ENCODE peak calls at places on chromosome 15, in ten cellular contexts. One of them, this sample, is unnamed.

GRCh38 chr15:80512729-80513670 is 108.8 kb downstream of the ARNT2 start:
- DNase-seq in Caco-2: no peak
- DNase-seq in left lung: no peak
- DNase-seq in cardiac muscle cell: no peak
- DNase-seq in fibroblast of pulmonary artery: peak; percentile 27
- DNase-seq in heart left ventricle: no peak
- DNase-seq in right lobe of liver: no peak
- DNase-seq in heart right ventricle: peak; percentile 24
- DNase-seq in H9: no peak
- DNase-seq in cardiac fibroblast: peak; percentile 43
- DNase-seq in this sample: no peak

GRCh38 chr15:95440712-95441111 is 889.8 kb upstream of the NR2F2 start:
- DNase-seq in Caco-2: no peak
- DNase-seq in left lung: peak; percentile 47
- DNase-seq in cardiac muscle cell: no peak
- DNase-seq in fibroblast of pulmonary artery: no peak
- DNase-seq in heart left ventricle: peak; percentile 42
- DNase-seq in right lobe of liver: peak; percentile 45
- DNase-seq in heart right ventricle: peak; percentile 55
- DNase-seq in H9: no peak
- DNase-seq in cardiac fibroblast: no peak
- DNase-seq in this sample: no peak

GRCh38 chr15:69127226-69127625 is 33.2 kb upstream of the GLCE start:
- DNase-seq in Caco-2: no peak
- DNase-seq in left lung: no peak
- DNase-seq in cardiac muscle cell: no peak
- DNase-seq in fibroblast of pulmonary artery: peak; percentile 18
- DNase-seq in heart left ventricle: no peak
- DNase-seq in right lobe of liver: no peak
- DNase-seq in heart right ventricle: no peak
- DNase-seq in H9: no peak
- DNase-seq in cardiac fibroblast: peak; percentile 54
- DNase-seq in this sample: no peak

GRCh38 chr15:77342767-77343166 is 77.1 kb downstream of the PEAK1 start:
- DNase-seq in Caco-2: no peak
- DNase-seq in left lung: no peak
- DNase-seq in cardiac muscle cell: no peak
- DNase-seq in fibroblast of pulmonary artery: no peak
- DNase-seq in heart left ventricle: no peak
- DNase-seq in right lobe of liver: no peak
- DNase-seq in heart right ventricle: no peak
- DNase-seq in H9: no peak
- DNase-seq in cardiac fibroblast: no peak
- DNase-seq in this sample: no peak

GRCh38 chr15:27481768-27482167 is 510.8 kb downstream of the GABRG3 start:
- DNase-seq in Caco-2: no peak
- DNase-seq in left lung: no peak
- DNase-seq in cardiac muscle cell: no peak
- DNase-seq in fibroblast of pulmonary artery: no peak
- DNase-seq in heart left ventricle: no peak
- DNase-seq in right lobe of liver: no peak
- DNase-seq in heart right ventricle: no peak
- DNase-seq in H9: peak; percentile 62
- DNase-seq in cardiac fibroblast: no peak
- DNase-seq in this sample: no peak

GRCh38 chr15:40029979-40030893 is 8.7 kb downstream of the SRP14 start:
- DNase-seq in Caco-2: no peak
- DNase-seq in left lung: no peak
- DNase-seq in cardiac muscle cell: peak; percentile 65
- DNase-seq in fibroblast of pulmonary artery: peak; percentile 47
- DNase-seq in heart left ventricle: no peak
- DNase-seq in right lobe of liver: no peak
- DNase-seq in heart right ventricle: no peak
- DNase-seq in H9: no peak
- DNase-seq in cardiac fibroblast: peak; percentile 43
- DNase-seq in this sample: no peak

GRCh38 chr15:48603123-48603500 is 42.4 kb downstream of the FBN1 start:
- DNase-seq in Caco-2: no peak
- DNase-seq in left lung: no peak
- DNase-seq in cardiac muscle cell: no peak
- DNase-seq in fibroblast of pulmonary artery: peak; percentile 47
- DNase-seq in heart left ventricle: no peak
- DNase-seq in right lobe of liver: no peak
- DNase-seq in heart right ventricle: no peak
- DNase-seq in H9: no peak
- DNase-seq in cardiac fibroblast: peak; percentile 43
- DNase-seq in this sample: no peak

GRCh38 chr15:55344206-55344605 is 25.2 kb downstream of the PIGB start:
- DNase-seq in Caco-2: no peak
- DNase-seq in left lung: peak; percentile 46
- DNase-seq in cardiac muscle cell: peak; percentile 61
- DNase-seq in fibroblast of pulmonary artery: peak; percentile 3
- DNase-seq in heart left ventricle: no peak
- DNase-seq in right lobe of liver: no peak
- DNase-seq in heart right ventricle: no peak
- DNase-seq in H9: peak; percentile 50
- DNase-seq in cardiac fibroblast: peak; percentile 15
- DNase-seq in this sample: no peak

GRCh38 chr15:99522288-99522687 is 43.5 kb upstream of the MEF2A start:
- DNase-seq in Caco-2: no peak
- DNase-seq in left lung: no peak
- DNase-seq in cardiac muscle cell: no peak
- DNase-seq in fibroblast of pulmonary artery: no peak
- DNase-seq in heart left ventricle: no peak
- DNase-seq in right lobe of liver: no peak
- DNase-seq in heart right ventricle: no peak
- DNase-seq in H9: no peak
- DNase-seq in cardiac fibroblast: no peak
- DNase-seq in this sample: no peak

GRCh38 chr15:36090276-36090946 is 489.0 kb upstream of the CDIN1 start:
- DNase-seq in Caco-2: no peak
- DNase-seq in left lung: no peak
- DNase-seq in cardiac muscle cell: no peak
- DNase-seq in fibroblast of pulmonary artery: no peak
- DNase-seq in heart left ventricle: no peak
- DNase-seq in right lobe of liver: no peak
- DNase-seq in heart right ventricle: no peak
- DNase-seq in H9: no peak
- DNase-seq in cardiac fibroblast: no peak
- DNase-seq in this sample: no peak

GRCh38 chr15:36278219-36278618 is 301.2 kb upstream of the CDIN1 start:
- DNase-seq in Caco-2: no peak
- DNase-seq in left lung: no peak
- DNase-seq in cardiac muscle cell: no peak
- DNase-seq in fibroblast of pulmonary artery: peak; percentile 38
- DNase-seq in heart left ventricle: no peak
- DNase-seq in right lobe of liver: no peak
- DNase-seq in heart right ventricle: no peak
- DNase-seq in H9: peak; percentile 32
- DNase-seq in cardiac fibroblast: peak; percentile 18
- DNase-seq in this sample: no peak

GRCh38 chr15:72740202-72740601 is 43.4 kb downstream of the ADPGK start:
- DNase-seq in Caco-2: no peak
- DNase-seq in left lung: no peak
- DNase-seq in cardiac muscle cell: no peak
- DNase-seq in fibroblast of pulmonary artery: no peak
- DNase-seq in heart left ventricle: no peak
- DNase-seq in right lobe of liver: no peak
- DNase-seq in heart right ventricle: no peak
- DNase-seq in H9: no peak
- DNase-seq in cardiac fibroblast: no peak
- DNase-seq in this sample: no peak

GRCh38 chr15:48984811-48985352 is 21.2 kb upstream of the SHC4 start:
- DNase-seq in Caco-2: no peak
- DNase-seq in left lung: no peak
- DNase-seq in cardiac muscle cell: no peak
- DNase-seq in fibroblast of pulmonary artery: peak; percentile 21
- DNase-seq in heart left ventricle: no peak
- DNase-seq in right lobe of liver: no peak
- DNase-seq in heart right ventricle: no peak
- DNase-seq in H9: no peak
- DNase-seq in cardiac fibroblast: no peak
- DNase-seq in this sample: no peak

GRCh38 chr15:89747708-89748682 is 3.1 kb downstream of the MESP1 start:
- DNase-seq in Caco-2: no peak
- DNase-seq in left lung: no peak
- DNase-seq in cardiac muscle cell: no peak
- DNase-seq in fibroblast of pulmonary artery: peak; percentile 17
- DNase-seq in heart left ventricle: no peak
- DNase-seq in right lobe of liver: no peak
- DNase-seq in heart right ventricle: no peak
- DNase-seq in H9: peak; percentile 51
- DNase-seq in cardiac fibroblast: no peak
- DNase-seq in this sample: no peak

DNA sequence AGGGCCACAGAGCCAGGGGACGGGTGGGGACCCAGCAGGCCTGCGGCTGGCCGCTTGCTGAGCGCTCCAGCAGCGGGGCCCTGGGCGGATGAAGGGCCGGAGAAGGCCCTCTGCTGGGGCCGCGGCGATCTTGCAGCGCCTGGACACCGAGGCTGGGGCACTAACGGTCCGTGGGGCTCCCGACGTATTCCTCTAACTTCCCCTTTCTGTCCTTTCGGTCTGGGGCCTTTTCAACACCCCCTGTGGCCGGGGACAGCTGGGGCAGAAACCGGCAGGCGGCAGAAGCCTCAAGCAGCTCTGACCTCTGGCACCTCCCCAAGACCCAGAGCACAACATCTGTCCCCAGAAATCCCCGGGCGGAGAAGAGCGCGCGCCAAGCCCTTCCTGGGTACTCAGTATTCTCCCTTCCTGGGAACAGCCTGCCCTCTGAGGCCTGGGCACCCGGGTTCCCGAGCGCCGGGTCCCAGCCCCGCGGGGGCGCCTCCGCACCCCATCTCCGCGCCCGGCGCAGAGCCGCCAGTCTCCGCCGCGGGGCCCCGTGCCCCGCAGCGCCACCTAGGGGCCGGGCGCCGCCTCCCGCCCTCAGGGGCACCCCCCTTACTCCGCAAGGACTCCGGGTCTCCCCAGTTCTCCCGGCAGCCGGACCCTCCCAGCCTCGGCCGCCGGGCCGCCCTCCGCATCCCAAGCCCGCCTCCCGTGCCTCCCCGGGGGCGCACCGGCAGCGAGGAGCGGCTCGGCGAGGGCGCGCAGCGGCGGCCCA is 587 bp upstream of the SLCO3A1 start:
- DNase-seq in Caco-2: peak; percentile 46
- DNase-seq in left lung: peak; percentile 88
- DNase-seq in cardiac muscle cell: peak; percentile 89
- DNase-seq in fibroblast of pulmonary artery: peak; percentile 71
- DNase-seq in heart left ventricle: peak; percentile 83
- DNase-seq in right lobe of liver: peak; percentile 76
- DNase-seq in heart right ventricle: peak; percentile 83
- DNase-seq in H9: peak; percentile 68
- DNase-seq in cardiac fibroblast: peak; percentile 77
- DNase-seq in this sample: peak; percentile 19
- TF ChIP-seq CTCF in Caco-2: peak; percentile 67
- TF ChIP-seq CTCF in left lung: peak; percentile 84
- TF ChIP-seq CTCF in cardiac muscle cell: peak; percentile 74
- TF ChIP-seq CTCF in fibroblast of pulmonary artery: peak; percentile 60
- TF ChIP-seq CTCF in heart left ventricle: peak; percentile 84
- TF ChIP-seq CTCF in right lobe of liver: peak; percentile 75
- TF ChIP-seq CTCF in heart right ventricle: peak; percentile 56
- TF ChIP-seq CTCF in H9: peak; percentile 74
- TF ChIP-seq CTCF in cardiac fibroblast: peak; percentile 64
- TF ChIP-seq CTCF in this sample: peak; percentile 74

GRCh38 chr15:82118040-82118439 is 72.2 kb upstream of the MEX3B start:
- DNase-seq in Caco-2: no peak
- DNase-seq in left lung: no peak
- DNase-seq in cardiac muscle cell: no peak
- DNase-seq in fibroblast of pulmonary artery: no peak
- DNase-seq in heart left ventricle: no peak
- DNase-seq in right lobe of liver: no peak
- DNase-seq in heart right ventricle: no peak
- DNase-seq in H9: no peak
- DNase-seq in cardiac fibroblast: no peak
- DNase-seq in this sample: no peak
- TF ChIP-seq CTCF in Caco-2: no peak
- TF ChIP-seq CTCF in left lung: no peak
- TF ChIP-seq CTCF in cardiac muscle cell: no peak
- TF ChIP-seq CTCF in fibroblast of pulmonary artery: no peak
- TF ChIP-seq CTCF in heart left ventricle: no peak
- TF ChIP-seq CTCF in right lobe of liver: no peak
- TF ChIP-seq CTCF in heart right ventricle: no peak
- TF ChIP-seq CTCF in H9: no peak
- TF ChIP-seq CTCF in cardiac fibroblast: no peak
- TF ChIP-seq CTCF in this sample: no peak

GRCh38 chr15:94324835-94325767 is 93.7 kb downstream of the MCTP2 start:
- DNase-seq in Caco-2: no peak
- DNase-seq in left lung: no peak
- DNase-seq in cardiac muscle cell: no peak
- DNase-seq in fibroblast of pulmonary artery: no peak
- DNase-seq in heart left ventricle: no peak
- DNase-seq in right lobe of liver: no peak
- DNase-seq in heart right ventricle: no peak
- DNase-seq in H9: no peak
- DNase-seq in cardiac fibroblast: no peak
- DNase-seq in this sample: no peak
- TF ChIP-seq CTCF in Caco-2: no peak
- TF ChIP-seq CTCF in left lung: no peak
- TF ChIP-seq CTCF in cardiac muscle cell: no peak
- TF ChIP-seq CTCF in fibroblast of pulmonary artery: no peak
- TF ChIP-seq CTCF in heart left ventricle: no peak
- TF ChIP-seq CTCF in right lobe of liver: no peak
- TF ChIP-seq CTCF in heart right ventricle: no peak
- TF ChIP-seq CTCF in H9: no peak
- TF ChIP-seq CTCF in cardiac fibroblast: no peak
- TF ChIP-seq CTCF in this sample: no peak

GRCh38 chr15:87354661-87355410 is 901.7 kb downstream of the NTRK3 start:
- DNase-seq in Caco-2: no peak
- DNase-seq in left lung: no peak
- DNase-seq in cardiac muscle cell: no peak
- DNase-seq in fibroblast of pulmonary artery: peak; percentile 65
- DNase-seq in heart left ventricle: no peak
- DNase-seq in right lobe of liver: no peak
- DNase-seq in heart right ventricle: no peak
- DNase-seq in H9: no peak
- DNase-seq in cardiac fibroblast: peak; percentile 65
- DNase-seq in this sample: peak; percentile 22

GRCh38 chr15:87348746-87349145 is 907.8 kb downstream of the NTRK3 start:
- DNase-seq in Caco-2: no peak
- DNase-seq in left lung: no peak
- DNase-seq in cardiac muscle cell: no peak
- DNase-seq in fibroblast of pulmonary artery: no peak
- DNase-seq in heart left ventricle: no peak
- DNase-seq in right lobe of liver: no peak
- DNase-seq in heart right ventricle: no peak
- DNase-seq in H9: no peak
- DNase-seq in cardiac fibroblast: peak; percentile 13
- DNase-seq in this sample: no peak

GRCh38 chr15:87345955-87346354 is 910.6 kb downstream of the NTRK3 start:
- DNase-seq in Caco-2: no peak
- DNase-seq in left lung: no peak
- DNase-seq in cardiac muscle cell: no peak
- DNase-seq in fibroblast of pulmonary artery: no peak
- DNase-seq in heart left ventricle: no peak
- DNase-seq in right lobe of liver: no peak
- DNase-seq in heart right ventricle: no peak
- DNase-seq in H9: no peak
- DNase-seq in cardiac fibroblast: no peak
- DNase-seq in this sample: no peak

GRCh38 chr15:87347806-87348515 is 908.6 kb downstream of the NTRK3 start:
- DNase-seq in Caco-2: no peak
- DNase-seq in left lung: no peak
- DNase-seq in cardiac muscle cell: no peak
- DNase-seq in fibroblast of pulmonary artery: no peak
- DNase-seq in heart left ventricle: no peak
- DNase-seq in right lobe of liver: no peak
- DNase-seq in heart right ventricle: no peak
- DNase-seq in H9: no peak
- DNase-seq in cardiac fibroblast: no peak
- DNase-seq in this sample: no peak

GRCh38 chr15:87349181-87349580 is 907.4 kb downstream of the NTRK3 start:
- DNase-seq in Caco-2: no peak
- DNase-seq in left lung: no peak
- DNase-seq in cardiac muscle cell: no peak
- DNase-seq in fibroblast of pulmonary artery: peak; percentile 29
- DNase-seq in heart left ventricle: no peak
- DNase-seq in right lobe of liver: no peak
- DNase-seq in heart right ventricle: no peak
- DNase-seq in H9: no peak
- DNase-seq in cardiac fibroblast: peak; percentile 39
- DNase-seq in this sample: no peak
- TF ChIP-seq CTCF in Caco-2: no peak
- TF ChIP-seq CTCF in left lung: no peak
- TF ChIP-seq CTCF in cardiac muscle cell: no peak
- TF ChIP-seq CTCF in fibroblast of pulmonary artery: no peak
- TF ChIP-seq CTCF in heart left ventricle: no peak
- TF ChIP-seq CTCF in right lobe of liver: no peak
- TF ChIP-seq CTCF in heart right ventricle: no peak
- TF ChIP-seq CTCF in H9: no peak
- TF ChIP-seq CTCF in cardiac fibroblast: no peak
- TF ChIP-seq CTCF in this sample: no peak

This sample was measured in astrocyte of the cerebellum.